ENCODE peak calls at places on chromosomes 6 and 20, in six cellular contexts. V is left kidney, O is fibroblast of the aortic adventitia, S is KG1, Z is neural crest cell, I is HFFc6. X is an unnamed sample.

GRCh38 chr6:54595844-54596243 is 250.7 kb upstream of the FAM83B start:
- DNase-seq in O (peak; percentile 36), S (no peak), V (no peak), Z (no peak), I (no peak), X (no peak)

GRCh38 chr20:845967-846893 is 12.7 kb downstream of the FAM110A start:
- DNase-seq in S (no peak), V (no peak), Z (no peak), I (no peak), O (no peak), X (no peak)

GRCh38 chr20:11451793-11452291 is 465.9 kb upstream of the BTBD3 start:
- DNase-seq in I (no peak), O (peak; percentile 39), V (peak; percentile 72), Z (no peak), S (no peak), X (peak; percentile 58)

GRCh38 chr6:161141173-161141572 is 132.7 kb downstream of the AGPAT4 start:
- DNase-seq in O (no peak), I (no peak), S (no peak), Z (no peak), V (no peak), X (no peak)

GRCh38 chr6:37820713-37821069 is 1.2 kb downstream of the ZFAND3 start:
- DNase-seq in Z (no peak), I (no peak), V (peak; percentile 32), S (no peak), O (no peak), X (no peak)

GRCh38 chr6:139473239-139473701 is 98.8 kb upstream of the CITED2 start:
- DNase-seq in V (peak; percentile 75), O (peak; percentile 82), Z (no peak), I (no peak), S (no peak), X (no peak)

GRCh38 chr20:6395695-6396094 is 272.9 kb upstream of the FERMT1 start:
- DNase-seq in Z (no peak), S (no peak), I (no peak), V (no peak), O (no peak), X (no peak)

GRCh38 chr20:12928755-12929401 is 79.9 kb upstream of the SPTLC3 start:
- DNase-seq in S (no peak), V (no peak), I (peak; percentile 25), O (peak; percentile 71), Z (no peak), X (no peak)

GRCh38 chr6:75855047-75855446 is 106.0 kb downstream of the MYO6 start:
- DNase-seq in I (peak; percentile 54), Z (peak; percentile 35), O (peak; percentile 71), S (peak; percentile 45), V (peak; percentile 81), X (peak; percentile 42)

GRCh38 chr6:132973556-132973993 is 159.2 kb downstream of the RPS12 start:
- DNase-seq in O (no peak), S (no peak), I (no peak), V (peak; percentile 71), Z (no peak), X (no peak)

GRCh38 chr20:8394308-8394945 is 262.4 kb downstream of the PLCB1 start:
- DNase-seq in V (no peak), S (no peak), O (peak; percentile 66), Z (no peak), I (peak; percentile 43), X (no peak)

GRCh38 chr6:154512214-154512613 is 1.7 kb upstream of the CNKSR3 start:
- DNase-seq in V (no peak), I (no peak), S (no peak), Z (no peak), O (no peak), X (no peak)

GRCh38 chr6:80158478-80158989 is 52.1 kb downstream of the BCKDHB start:
- DNase-seq in I (no peak), V (no peak), Z (no peak), O (no peak), S (no peak), X (no peak)

GRCh38 chr20:25548613-25549086 is 36.7 kb downstream of the NINL start:
- DNase-seq in Z (no peak), V (no peak), O (no peak), I (no peak), S (no peak), X (no peak)

GRCh38 chr20:33008336-33009213 is 1.1 kb downstream of the BPIFB2 start:
- DNase-seq in O (no peak), S (no peak), I (no peak), Z (no peak), V (no peak), X (no peak)

GRCh38 chr6:38158762-38159350 is 339.3 kb downstream of the ZFAND3 start:
- DNase-seq in V (no peak), S (no peak), O (no peak), I (no peak), Z (no peak), X (no peak)

GRCh38 chr6:82363368-82364086 is at the start of gene TPBG:
- DNase-seq in S (no peak), Z (peak; percentile 59), I (peak; percentile 69), O (peak; percentile 90), V (peak; percentile 92), X (peak; percentile 63)

GRCh38 chr20:34129518-34130162 is 17.6 kb upstream of the EIF2S2 start:
- DNase-seq in I (peak; percentile 62), S (peak; percentile 34), V (peak; percentile 89), Z (peak; percentile 70), O (peak; percentile 85), X (peak; percentile 78)

GRCh38 chr6:6191476-6191875 is 129.0 kb downstream of the F13A1 start:
- DNase-seq in O (no peak), V (peak; percentile 65), Z (no peak), I (no peak), S (no peak), X (no peak)

GRCh38 chr6:83193747-83194582 is 808 bp downstream of the RWDD2A start:
- DNase-seq in O (no peak), V (peak; percentile 75), I (no peak), Z (peak; percentile 44), S (no peak), X (peak; percentile 73)

GRCh38 chr6:17045581-17046322 is 56.1 kb upstream of the STMND1 start:
- DNase-seq in I (peak; percentile 79), Z (no peak), O (peak; percentile 65), V (no peak), S (no peak), X (no peak)

GRCh38 chr6:167973092-167973880 is 24.2 kb upstream of the KIF25 start:
- DNase-seq in O (no peak), V (no peak), Z (no peak), I (no peak), S (no peak), X (no peak)

GRCh38 chr20:34364013-34364382 is 925 bp downstream of the ITCH start:
- DNase-seq in V (peak; percentile 77), O (peak; percentile 54), Z (no peak), S (peak; percentile 27), I (peak; percentile 23), X (no peak)

GRCh38 chr20:40562031-40562430 is 127.0 kb downstream of the MAFB start:
- DNase-seq in S (no peak), I (no peak), Z (no peak), O (no peak), V (peak; percentile 47), X (no peak)

GRCh38 chr6:47716207-47716606 is 17.8 kb downstream of the ADGRF4 start:
- DNase-seq in I (no peak), V (no peak), Z (no peak), O (no peak), S (no peak), X (no peak)

GRCh38 chr20:31594558-31595379 is 10.3 kb upstream of the ID1 start:
- DNase-seq in I (no peak), O (no peak), V (peak; percentile 87), Z (no peak), S (no peak), X (no peak)

GRCh38 chr6:25280617-25280990 is 1.4 kb downstream of the CARMIL1 start:
- DNase-seq in Z (no peak), O (peak; percentile 41), V (peak; percentile 44), I (no peak), S (no peak), X (no peak)

GRCh38 chr20:23231561-23232218 is 118.9 kb upstream of the NXT1 start:
- DNase-seq in O (peak; percentile 71), S (no peak), I (peak; percentile 46), V (no peak), Z (no peak), X (no peak)

GRCh38 chr6:112203577-112204349 is 50.6 kb downstream of the LAMA4 start:
- DNase-seq in S (no peak), I (peak; percentile 88), Z (no peak), V (no peak), O (peak; percentile 82), X (no peak)

GRCh38 chr20:48075591-48076174 is 290.4 kb upstream of the SULF2 start:
- DNase-seq in I (no peak), Z (no peak), O (no peak), V (no peak), S (no peak), X (no peak)

GRCh38 chr6:37177083-37177949 is 7.4 kb downstream of the PIM1 start:
- DNase-seq in Z (no peak), S (peak; percentile 98), O (no peak), V (no peak), I (no peak), X (no peak)

GRCh38 chr20:63955281-63955845 is 853 bp downstream of the UCKL1 start:
- DNase-seq in S (no peak), I (peak; percentile 28), O (peak; percentile 36), Z (peak; percentile 36), V (peak; percentile 65), X (peak; percentile 85)

GRCh38 chr6:109316909-109317308 is 65.4 kb downstream of the CD164 start:
- DNase-seq in V (no peak), S (no peak), I (no peak), O (no peak), Z (no peak), X (no peak)